ENCODE peak calls at places on chromosome 17, in four cellular contexts. C, J, Z and Y are unnamed samples.

GRCh38 chr17:82737981-82738877 is 2.8 kb downstream of the FN3K start:
- DNase-seq in Z (peak; percentile 83), C (peak; percentile 51), J (peak; percentile 27), Y (no peak)

GRCh38 chr17:79944251-79944812 is 91.3 kb downstream of the TBC1D16 start:
- DNase-seq in J (no peak), Z (peak; percentile 12), C (no peak), Y (no peak)

GRCh38 chr17:49723423-49723822 is 15.7 kb upstream of the SLC35B1 start:
- DNase-seq in J (no peak), C (peak; percentile 58), Z (peak; percentile 83), Y (no peak)

GRCh38 chr17:83177611-83178532 is 98.5 kb downstream of the METRNL start:
- DNase-seq in J (no peak), C (peak; percentile 7), Z (no peak), Y (no peak)

GRCh38 chr17:79420318-79421243 is 190.3 kb downstream of the RBFOX3 start:
- DNase-seq in C (no peak), Z (no peak), J (no peak), Y (peak; percentile 28)

GRCh38 chr17:82114872-82115271 is 16.8 kb upstream of the FASN start:
- DNase-seq in J (no peak), C (no peak), Z (no peak), Y (no peak)

GRCh38 chr17:57448288-57449283 is 192.3 kb downstream of the MSI2 start:
- DNase-seq in J (no peak), C (no peak), Z (no peak), Y (no peak)

GRCh38 chr17:4858880-4859260 is 25.7 kb downstream of the MINK1 start:
- DNase-seq in C (no peak), J (peak; percentile 27), Z (peak; percentile 63), Y (no peak)

GRCh38 chr17:82367724-82368524 is 3.6 kb upstream of the UTS2R start:
- DNase-seq in J (peak; percentile 11), C (no peak), Z (no peak), Y (no peak)

GRCh38 chr17:17819561-17819995 is 17.2 kb downstream of the SREBF1 start:
- DNase-seq in J (peak; percentile 92), Z (peak; percentile 53), C (peak; percentile 88), Y (peak; percentile 96)

GRCh38 chr17:62753562-62753961 is 54.6 kb downstream of the MARCHF10 start:
- DNase-seq in J (no peak), Z (no peak), C (no peak), Y (no peak)

GRCh38 chr17:34850023-34850422 is 111.2 kb downstream of the CCT6B start:
- DNase-seq in C (no peak), Z (no peak), J (no peak), Y (no peak)

GRCh38 chr17:33526753-33527152 is 233.7 kb upstream of the ASIC2 start:
- DNase-seq in C (no peak), Z (no peak), J (no peak), Y (no peak)

GRCh38 chr17:75059369-75060345 is 12.6 kb downstream of the KCTD2 start:
- DNase-seq in Z (peak; percentile 36), J (peak; percentile 81), C (peak; percentile 61), Y (peak; percentile 63)

GRCh38 chr17:31566247-31566991 is 174.9 kb downstream of the RAB11FIP4 start:
- DNase-seq in J (no peak), C (no peak), Z (no peak), Y (no peak)

GRCh38 chr17:81053043-81053970 is 18.4 kb downstream of the BAIAP2 start:
- DNase-seq in C (no peak), Z (no peak), J (no peak), Y (no peak)

DNA sequence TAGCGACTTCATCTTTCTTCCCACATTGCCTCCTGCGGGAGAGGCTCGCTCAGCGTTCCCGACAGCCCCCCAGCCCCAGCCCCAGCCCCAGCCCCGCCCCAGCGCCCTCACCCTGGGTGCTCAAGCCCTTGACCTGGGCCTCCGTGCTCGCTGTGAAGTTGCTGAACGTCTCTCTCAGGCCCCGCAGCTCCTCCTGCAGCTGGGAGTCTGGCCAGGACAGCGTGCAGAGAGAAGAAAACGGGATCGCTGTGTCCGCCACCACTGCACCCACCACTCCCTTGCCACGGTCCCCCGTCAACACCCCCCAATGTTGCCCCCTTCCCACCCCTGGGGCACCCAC is 2.3 kb downstream of the ASGR1 start:
- DNase-seq in Z (no peak), C (no peak), J (no peak), Y (no peak)
- H3K4me3 ChIP-seq in Z (peak overlapping the region; percentile 63), C (no peak overlapping the region), J (peak overlapping the region; percentile 24), Y (peak overlapping the region; percentile 57)

GRCh38 chr17:73420897-73421296 is 109.1 kb upstream of the CDC42EP4 start:
- DNase-seq in J (peak; percentile 9), C (no peak), Z (no peak), Y (peak; percentile 40)
- TF ChIP-seq CTCF in J (peak; percentile 25), C (no peak), Z (no peak), Y (peak; percentile 63)

DNA sequence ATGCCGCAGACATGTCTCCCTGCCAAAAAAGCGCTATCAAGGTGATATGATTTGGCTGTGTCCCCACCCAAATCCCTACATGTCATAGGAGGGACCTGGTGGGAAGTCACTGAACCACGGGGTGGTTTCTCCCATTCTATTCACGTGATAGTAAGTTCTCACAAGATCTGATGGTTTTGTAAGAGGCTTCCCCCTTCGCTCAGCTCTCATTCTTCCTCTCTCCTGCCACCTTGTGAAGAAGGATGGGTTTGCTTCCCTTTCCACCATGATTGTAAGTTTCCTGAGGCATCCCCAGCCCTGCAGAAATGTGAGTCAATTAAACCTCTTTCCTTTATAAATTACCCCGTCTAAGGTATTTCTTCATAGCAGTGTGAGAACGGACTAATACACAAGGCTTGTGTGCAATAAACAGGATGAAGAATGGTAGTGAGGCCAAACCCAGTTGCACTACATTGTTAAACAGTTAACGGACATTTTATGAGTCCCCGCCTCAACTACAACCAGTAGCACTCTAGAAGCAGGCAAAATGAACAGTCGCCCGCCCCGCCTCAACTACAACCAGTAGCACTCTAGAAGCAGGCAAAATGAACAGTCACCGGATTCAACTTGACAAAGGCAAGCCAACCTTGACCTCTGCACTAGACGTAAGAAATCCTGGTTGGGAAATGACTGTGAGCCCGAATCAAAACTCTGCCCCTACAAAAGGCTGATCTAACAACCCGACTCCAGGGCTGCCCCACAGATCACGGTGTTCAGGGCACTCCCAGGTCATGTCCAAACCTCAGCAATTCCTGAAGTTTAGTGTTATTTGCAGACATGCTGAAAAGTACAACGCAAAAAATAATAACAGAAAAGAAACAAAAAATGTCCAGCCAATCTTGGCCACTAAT is 26.3 kb downstream of the VPS53 start:
- DNase-seq in C (no peak), Z (no peak), J (peak; percentile 41), Y (peak; percentile 40)
- H3K27ac ChIP-seq in C (no peak overlapping the region), Z (no peak overlapping the region), J (no peak overlapping the region), Y (no peak overlapping the region)

GRCh38 chr17:27529230-27529796 is 73.1 kb downstream of the KSR1 start:
- DNase-seq in Z (no peak), C (no peak), J (peak; percentile 76), Y (no peak)

GRCh38 chr17:27524594-27524993 is 68.3 kb downstream of the KSR1 start:
- DNase-seq in C (no peak), J (no peak), Z (no peak), Y (no peak)

GRCh38 chr17:27525836-27526235 is 69.6 kb downstream of the KSR1 start:
- DNase-seq in Z (no peak), J (no peak), C (no peak), Y (no peak)

GRCh38 chr17:27525316-27525715 is 69.1 kb downstream of the KSR1 start:
- DNase-seq in C (no peak), Z (no peak), J (no peak), Y (no peak)

GRCh38 chr17:27526603-27527002 is 70.4 kb downstream of the KSR1 start:
- DNase-seq in Z (peak; percentile 41), C (no peak), J (peak; percentile 61), Y (peak; percentile 46)
- H3K4me3 ChIP-seq in Z (no peak overlapping the region), C (no peak overlapping the region), J (no peak overlapping the region), Y (no peak overlapping the region)

GRCh38 chr17:15213381-15214087 is 51.6 kb downstream of the PMP22 start:
- DNase-seq in J (peak; percentile 16), Z (no peak), C (no peak), Y (peak; percentile 26)
- TF ChIP-seq CTCF in J (peak; percentile 40), Z (peak; percentile 53), C (no peak), Y (peak; percentile 56)